ENCODE peak calls at places on chromosomes 16 and 17, in five cellular contexts. E is NT2/D1, J is K562, N is neuronal stem cell, X is kidney. M is an unnamed sample.

GRCh38 chr16:75044800-75045361 is 46.1 kb downstream of the ZNRF1 start:
- DNase-seq in E (no peak), J (no peak), N (no peak), X (no peak), M (no peak)

GRCh38 chr17:72049914-72050313 is 70.9 kb upstream of the SOX9 start:
- DNase-seq in E (no peak), J (no peak), N (no peak), X (no peak), M (no peak)

GRCh38 chr16:4313563-4314531 is 2.0 kb upstream of the GLIS2 start:
- DNase-seq in E (no peak), J (peak; percentile 85), N (no peak), X (peak; percentile 93), M (no peak)

GRCh38 chr17:29123111-29123510 is 57.1 kb downstream of the MYO18A start:
- DNase-seq in E (no peak), J (no peak), N (no peak), X (no peak), M (no peak)

GRCh38 chr16:85447657-85448313 is 165.3 kb upstream of the GSE1 start:
- DNase-seq in E (no peak), J (no peak), N (no peak), X (no peak), M (no peak)

GRCh38 chr17:38465420-38466345 is 37.4 kb downstream of the ARHGAP23 start:
- DNase-seq in E (no peak), J (no peak), N (no peak), X (peak; percentile 83), M (no peak)

GRCh38 chr17:57697891-57698708 is 47.0 kb downstream of the CCDC182 start:
- DNase-seq in E (no peak), J (no peak), N (no peak), X (no peak), M (no peak)

GRCh38 chr16:77696149-77696548 is 26.2 kb upstream of the NUDT7 start:
- DNase-seq in E (no peak), J (peak; percentile 30), N (no peak), X (no peak), M (no peak)

GRCh38 chr16:14251419-14251818 is 180.3 kb downstream of the MRTFB start:
- DNase-seq in E (no peak), J (no peak), N (no peak), X (no peak), M (no peak)

GRCh38 chr17:15485045-15485444 is 17.6 kb upstream of the CDRT4 start:
- DNase-seq in E (peak; percentile 25), J (no peak), N (no peak), X (no peak), M (no peak)

GRCh38 chr17:71237903-71238538 is 882.8 kb upstream of the SOX9 start:
- DNase-seq in E (no peak), J (no peak), N (no peak), X (no peak), M (no peak)

GRCh38 chr16:71777329-71777728 is 31.3 kb downstream of the AP1G1 start:
- DNase-seq in E (no peak), J (no peak), N (no peak), X (no peak), M (no peak)

GRCh38 chr16:780296-780695 is 7.9 kb downstream of the RPUSD1 start:
- DNase-seq in E (no peak), J (no peak), N (no peak), X (no peak), M (no peak)

GRCh38 chr17:28972437-28972836 is 21.1 kb upstream of the PHF12 start:
- DNase-seq in E (no peak), J (no peak), N (no peak), X (no peak), M (no peak)

DNA sequence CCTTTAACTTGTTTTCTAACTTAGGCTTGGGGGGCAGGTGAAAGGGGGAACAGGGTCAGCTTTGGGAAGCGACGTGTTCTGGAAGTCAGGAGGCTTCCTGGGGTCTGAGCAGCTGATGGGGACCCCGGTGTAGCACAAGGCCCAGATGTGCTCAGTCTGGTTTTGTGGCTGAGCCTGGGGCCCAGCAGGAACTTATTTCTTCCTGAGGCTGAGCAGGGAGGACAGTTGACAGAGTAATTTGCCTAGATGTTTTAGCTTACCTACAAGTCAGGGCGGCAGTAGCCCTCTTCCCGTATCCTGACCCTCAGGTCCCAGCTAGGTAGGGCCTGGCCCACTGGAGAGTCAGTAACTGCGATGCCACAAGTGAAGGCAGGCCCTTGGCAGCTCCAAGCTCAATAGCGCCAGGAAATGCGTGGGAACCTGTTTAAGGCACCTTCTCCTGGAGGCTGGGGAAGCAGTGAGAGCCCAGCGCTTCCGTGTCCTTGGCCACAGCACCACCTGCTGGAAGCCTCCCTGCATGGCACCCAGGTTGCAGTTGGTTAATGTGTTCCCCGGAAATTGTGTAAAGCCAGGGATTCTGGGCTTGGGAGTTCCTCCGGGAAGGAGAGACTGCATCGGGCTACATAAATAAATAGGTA is 5.2 kb downstream of the CCR7 start:
- DNase-seq in E (peak; percentile 77), J (peak; percentile 92), N (peak; percentile 86), X (peak; percentile 94), M (peak; percentile 89)
- H3K4me1 ChIP-seq in E (peaks cover 11% of the 10 kb centered on the region), J (peaks cover 36% of the 10 kb centered on the region), N (peaks cover 18% of the 10 kb centered on the region), X (peaks cover 24% of the 10 kb centered on the region), M (peaks cover 1% of the 10 kb centered on the region)

GRCh38 chr17:41723801-41724475 is 10.5 kb downstream of the HAP1 start:
- DNase-seq in E (no peak), J (no peak), N (no peak), X (no peak), M (no peak)
- H3K4me1 ChIP-seq in E (peaks cover 4% of the 10 kb centered on the region), J (peaks cover 3% of the 10 kb centered on the region), N (no peaks in the 10 kb centered on the region), X (no peaks in the 10 kb centered on the region), M (peaks cover 2% of the 10 kb centered on the region)

GRCh38 chr16:56861756-56862155 is 3.3 kb upstream of the SLC12A3 start:
- DNase-seq in E (no peak), J (no peak), N (no peak), X (no peak), M (no peak)

GRCh38 chr16:56860226-56861020 is 4.6 kb upstream of the SLC12A3 start:
- DNase-seq in E (no peak), J (no peak), N (no peak), X (no peak), M (no peak)

GRCh38 chr16:56858375-56858774 is 6.6 kb upstream of the SLC12A3 start:
- DNase-seq in E (no peak), J (no peak), N (no peak), X (peak; percentile 68), M (no peak)

GRCh38 chr16:56861092-56861610 is 3.9 kb upstream of the SLC12A3 start:
- DNase-seq in E (no peak), J (peak; percentile 17), N (no peak), X (no peak), M (no peak)

DNA sequence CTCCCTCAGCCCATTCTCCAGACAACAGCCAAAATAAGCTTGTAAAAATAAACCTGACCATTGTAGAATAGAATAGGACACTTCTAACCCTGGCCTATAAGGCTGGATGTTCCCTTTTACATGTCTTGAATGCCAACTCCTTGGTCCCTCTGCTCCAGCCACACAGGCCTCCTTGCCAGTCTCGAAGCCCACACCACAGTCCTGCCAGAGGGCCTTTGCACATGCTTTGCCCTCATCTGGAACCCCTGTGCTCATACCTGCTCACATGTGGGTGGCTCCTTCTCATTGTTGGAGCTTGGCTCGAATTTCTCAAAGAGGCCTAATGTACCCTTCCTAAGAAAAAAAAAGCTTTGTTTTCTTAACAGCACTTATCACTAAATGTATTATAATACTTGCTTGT is 5.4 kb upstream of the SLC12A3 start:
- DNase-seq in E (no peak), J (no peak), N (no peak), X (peak; percentile 26), M (no peak)
- H3K4me1 ChIP-seq in E (peaks cover 24% of the 10 kb centered on the region), J (peaks cover 2% of the 10 kb centered on the region), N (peaks cover 4% of the 10 kb centered on the region), X (peaks cover 15% of the 10 kb centered on the region), M (no peaks in the 10 kb centered on the region)

GRCh38 chr16:89473791-89474414 is 16.5 kb downstream of the ANKRD11 start:
- DNase-seq in E (no peak), J (no peak), N (no peak), X (no peak), M (no peak)
- H3K4me1 ChIP-seq in E (peaks cover 15% of the 10 kb centered on the region), J (peaks cover 49% of the 10 kb centered on the region), N (peaks cover 2% of the 10 kb centered on the region), X (peaks cover 30% of the 10 kb centered on the region), M (peaks cover 6% of the 10 kb centered on the region)